ENCODE peak calls at places on chromosomes 2 and 18, in four cellular contexts. C is ovary, J is SK-N-DZ, K is SK-N-SH. M is an unnamed sample.

GRCh38 chr2:21822505-21822904 is 698.7 kb downstream of the TDRD15 start:
- DNase-seq in C (no peak), J (no peak), K (no peak), M (no peak)

GRCh38 chr2:188984126-188984525 is 10.0 kb downstream of the COL3A1 start:
- DNase-seq in C (no peak), J (no peak), K (no peak), M (peak; percentile 58)

GRCh38 chr2:239553376-239554000 is 152.7 kb upstream of the HDAC4 start:
- DNase-seq in C (no peak), J (no peak), K (no peak), M (no peak)

GRCh38 chr2:54524236-54524991 is 68.3 kb downstream of the SPTBN1 start:
- DNase-seq in C (no peak), J (no peak), K (no peak), M (peak; percentile 92)

GRCh38 chr2:63500398-63500797 is 87.9 kb downstream of the WDPCP start:
- DNase-seq in C (no peak), J (no peak), K (no peak), M (no peak)

GRCh38 chr2:238863749-238864206 is 15.9 kb downstream of the TWIST2 start:
- DNase-seq in C (no peak), J (no peak), K (no peak), M (no peak)

GRCh38 chr2:220365023-220365422 is 737.6 kb downstream of the SLC4A3 start:
- DNase-seq in C (no peak), J (no peak), K (no peak), M (peak; percentile 84)

GRCh38 chr2:133324150-133324561 is 244.1 kb downstream of the NCKAP5 start:
- DNase-seq in C (no peak), J (no peak), K (no peak), M (peak; percentile 79)

GRCh38 chr18:65425366-65425765 is 325.4 kb upstream of the CDH7 start:
- DNase-seq in C (no peak), J (peak; percentile 83), K (no peak), M (no peak)

GRCh38 chr2:8620611-8621382 is 61.1 kb upstream of the ID2 start:
- DNase-seq in C (no peak), J (no peak), K (no peak), M (peak; percentile 52)

GRCh38 chr2:157460384-157460837 is 16.5 kb upstream of the CYTIP start:
- DNase-seq in C (no peak), J (no peak), K (no peak), M (no peak)

GRCh38 chr2:84946204-84947009 is 24.6 kb upstream of the KCMF1 start:
- DNase-seq in C (no peak), J (no peak), K (no peak), M (peak; percentile 83)

GRCh38 chr2:60354713-60355112 is 198.7 kb downstream of the BCL11A start:
- DNase-seq in C (no peak), J (no peak), K (no peak), M (no peak)

GRCh38 chr18:42274488-42275137 is 319.6 kb downstream of the PIK3C3 start:
- DNase-seq in C (no peak), J (peak; percentile 64), K (peak; percentile 54), M (no peak)

GRCh38 chr2:231300020-231300721 is 95.3 kb upstream of the B3GNT7 start:
- DNase-seq in C (no peak), J (no peak), K (no peak), M (peak; percentile 35)

GRCh38 chr2:215324811-215325210 is 13.0 kb downstream of the ATIC start:
- DNase-seq in C (no peak), J (no peak), K (no peak), M (no peak)

GRCh38 chr2:117523267-117523666 is 291.2 kb upstream of the DDX18 start:
- DNase-seq in C (no peak), J (peak; percentile 29), K (peak; percentile 61), M (no peak)

GRCh38 chr2:178747767-178748166 is 59.5 kb downstream of the TTN start:
- DNase-seq in C (no peak), J (no peak), K (no peak), M (peak; percentile 42)

GRCh38 chr2:127646487-127647241 is 711 bp downstream of the GPR17 start:
- DNase-seq in C (no peak), J (no peak), K (no peak), M (no peak)

GRCh38 chr18:79923896-79924585 is 27.4 kb downstream of the SLC66A2 start:
- DNase-seq in C (peak; percentile 6), J (peak; percentile 47), K (no peak), M (no peak)

GRCh38 chr2:229054311-229054710 is 216.8 kb downstream of the PID1 start:
- DNase-seq in C (no peak), J (no peak), K (no peak), M (no peak)

GRCh38 chr18:8960740-8961657 is 141.5 kb upstream of the NDUFV2 start:
- DNase-seq in C (no peak), J (no peak), K (no peak), M (peak; percentile 87)

GRCh38 chr18:6610436-6610835 is 119.1 kb upstream of the ARHGAP28 start:
- DNase-seq in C (no peak), J (no peak), K (no peak), M (no peak)

GRCh38 chr2:142974288-142975024 is 97.0 kb downstream of the KYNU start:
- DNase-seq in C (no peak), J (no peak), K (no peak), M (peak; percentile 44)

GRCh38 chr2:102385522-102385921 is 29.9 kb downstream of the IL18R1 start:
- DNase-seq in C (no peak), J (no peak), K (no peak), M (no peak)

GRCh38 chr2:228180126-228181097 is 1.1 kb downstream of the SPHKAP start:
- DNase-seq in C (no peak), J (no peak), K (peak; percentile 7), M (no peak)

GRCh38 chr2:190119257-190119656 is 56.7 kb upstream of the MSTN start:
- DNase-seq in C (no peak), J (peak; percentile 8), K (no peak), M (peak; percentile 8)

GRCh38 chr2:98295721-98296414 is 50.4 kb upstream of the CNGA3 start:
- DNase-seq in C (no peak), J (no peak), K (no peak), M (no peak)

GRCh38 chr2:241924909-241925250 is 55.4 kb downstream of the RTP5 start:
- DNase-seq in C (no peak), J (no peak), K (no peak), M (no peak)